ENCODE peak calls at places on chromosomes 7 and 10, in eight cellular contexts. V is neural progenitor cell, R is SK-N-SH, Z is GM23338, M is upper lobe of right lung, C is heart left ventricle, U is stomach, K is A549. S is an unnamed sample.

GRCh38 chr10:66746711-66747110 is 179.1 kb upstream of the LRRTM3 start:
- DNase-seq in M (no peak), C (no peak), Z (no peak), V (no peak), R (no peak), U (no peak), K (no peak), S (no peak)

GRCh38 chr7:102883098-102883860 is 29.5 kb upstream of the LRRC17 start:
- DNase-seq in U (no peak), M (no peak), V (no peak), Z (no peak), R (no peak), K (no peak), C (no peak), S (no peak)

GRCh38 chr10:103265712-103266329 is 11.1 kb upstream of the INA start:
- DNase-seq in Z (peak; percentile 93), M (peak; percentile 33), C (peak; percentile 67), V (peak; percentile 89), K (peak; percentile 25), U (peak; percentile 64), R (no peak), S (no peak)

GRCh38 chr7:27112960-27113949 is 10.8 kb upstream of the HOXA2 start:
- DNase-seq in U (no peak), R (peak; percentile 56), C (no peak), M (no peak), Z (peak; percentile 84), V (peak; percentile 68), K (peak; percentile 56), S (peak; percentile 95)

GRCh38 chr7:98232276-98232585 is 19.8 kb downstream of the TECPR1 start:
- DNase-seq in U (no peak), M (no peak), V (no peak), C (no peak), Z (no peak), K (no peak), R (peak; percentile 39), S (peak; percentile 54)

GRCh38 chr10:13949844-13950542 is 363.2 kb downstream of the PRPF18 start:
- DNase-seq in R (no peak), C (no peak), V (no peak), K (no peak), Z (no peak), U (no peak), M (no peak), S (no peak)

GRCh38 chr10:43754569-43755260 is 106.0 kb upstream of the ZNF32 start:
- DNase-seq in M (no peak), Z (peak; percentile 75), U (no peak), V (no peak), R (no peak), C (no peak), K (no peak), S (no peak)

GRCh38 chr7:101402081-101402779 is 39.6 kb downstream of the COL26A1 start:
- DNase-seq in K (peak; percentile 72), C (no peak), M (no peak), Z (peak; percentile 98), U (no peak), R (peak; percentile 78), V (peak; percentile 95), S (peak; percentile 79)

GRCh38 chr7:150722403-150723065 is 6.1 kb downstream of the GIMAP1 start:
- DNase-seq in R (no peak), C (no peak), K (no peak), Z (no peak), V (no peak), U (no peak), M (no peak), S (no peak)

GRCh38 chr7:61111-61510 is 131.3 kb upstream of the FAM20C start:
- DNase-seq in Z (no peak), C (peak; percentile 21), M (peak; percentile 64), R (no peak), K (no peak), V (no peak), U (no peak), S (peak; percentile 46)

GRCh38 chr10:31961675-31962074 is 33.0 kb upstream of the ARHGAP12 start:
- DNase-seq in C (no peak), K (peak; percentile 33), R (no peak), M (no peak), V (no peak), Z (no peak), U (no peak), S (no peak)

GRCh38 chr7:112080441-112080840 is 125.8 kb downstream of the DOCK4 start:
- DNase-seq in U (no peak), Z (no peak), V (no peak), M (no peak), C (no peak), K (peak; percentile 40), R (no peak), S (no peak)

GRCh38 chr10:133481086-133481643 is 27.4 kb downstream of the SCART1 start:
- DNase-seq in Z (no peak), M (no peak), V (no peak), U (no peak), C (no peak), K (no peak), R (peak; percentile 3), S (no peak)

GRCh38 chr7:20558963-20559716 is 56.3 kb upstream of the ABCB5 start:
- DNase-seq in Z (no peak), R (peak; percentile 44), M (no peak), C (no peak), V (no peak), U (no peak), K (no peak), S (peak; percentile 49)

GRCh38 chr7:70113543-70113942 is 515.3 kb downstream of the AUTS2 start:
- DNase-seq in V (no peak), C (no peak), R (peak; percentile 54), U (no peak), Z (no peak), M (no peak), K (no peak), S (no peak)

GRCh38 chr10:31358688-31359330 is 39.8 kb downstream of the ZEB1 start:
- DNase-seq in U (no peak), K (no peak), Z (no peak), R (no peak), C (no peak), M (no peak), V (no peak), S (no peak)

GRCh38 chr7:159311172-159311494 is 166.5 kb upstream of the VIPR2 start:
- DNase-seq in M (no peak), V (no peak), K (no peak), R (no peak), U (no peak), C (no peak), Z (no peak), S (no peak)

GRCh38 chr7:159306012-159306411 is 161.3 kb upstream of the VIPR2 start:
- DNase-seq in V (no peak), C (no peak), M (no peak), Z (no peak), R (no peak), K (no peak), U (no peak), S (no peak)

GRCh38 chr7:159310457-159311171 is 165.9 kb upstream of the VIPR2 start:
- DNase-seq in C (no peak), R (no peak), K (no peak), M (no peak), V (no peak), U (no peak), Z (no peak), S (no peak)
- TF ChIP-seq CTCF in C (no peak), R (no peak), K (no peak), M (no peak), V (no peak), U (no peak), Z (no peak), S (no peak)

DNA sequence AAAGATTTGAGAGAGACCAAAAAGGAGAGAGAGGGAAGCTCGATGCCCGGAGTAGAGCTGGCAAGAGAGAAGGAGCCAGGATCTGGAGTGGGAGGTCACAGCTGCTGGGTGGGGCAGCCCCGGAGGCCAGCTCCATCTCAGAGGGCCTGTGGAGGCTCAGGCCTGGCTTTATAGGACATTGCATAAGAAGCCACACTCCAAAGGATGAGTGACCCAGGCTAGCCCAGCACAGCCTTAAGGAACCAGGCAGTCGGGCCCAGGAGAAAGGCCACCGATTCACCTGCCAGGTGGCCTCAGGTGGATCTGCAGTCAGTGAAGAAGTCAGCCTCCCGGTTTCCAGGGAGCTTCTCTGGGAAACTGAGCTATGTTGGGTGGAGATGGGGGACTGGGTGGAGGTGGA is 691 bp downstream of the PLAC9 start:
- DNase-seq in K (no peak), V (no peak), C (peak; percentile 74), U (no peak), M (no peak), Z (peak; percentile 24), R (no peak), S (no peak)
- H3K27ac ChIP-seq in K (no peak overlapping the region), V (no peak overlapping the region), C (peak overlapping the region; percentile 79), U (peak overlapping the region; percentile 6), M (peak overlapping the region; percentile 71), Z (no peak overlapping the region), R (no peak overlapping the region), S (no peak overlapping the region)

GRCh38 chr7:137302075-137302474 is 41.5 kb downstream of the PTN start:
- DNase-seq in V (no peak), Z (no peak), M (no peak), K (no peak), C (no peak), U (no peak), R (no peak), S (no peak)

GRCh38 chr7:137304624-137305235 is 38.8 kb downstream of the PTN start:
- DNase-seq in K (no peak), Z (peak; percentile 41), C (no peak), V (peak; percentile 10), M (no peak), R (no peak), U (no peak), S (no peak)
- TF ChIP-seq CTCF in K (no peak), Z (peak; percentile 29), C (no peak), V (no peak), M (no peak), R (no peak), U (no peak), S (no peak)

GRCh38 chr10:29895436-29895835 is 163.9 kb downstream of the JCAD start:
- DNase-seq in U (no peak), R (peak; percentile 14), Z (peak; percentile 37), K (no peak), M (no peak), V (peak; percentile 41), C (peak; percentile 82), S (peak; percentile 94)
- H3K27ac ChIP-seq in U (no peak overlapping the region), R (peak overlapping the region; percentile 88), Z (no peak overlapping the region), K (no peak overlapping the region), M (peak overlapping the region; percentile 11), V (no peak overlapping the region), C (peak overlapping the region; percentile 80), S (peak overlapping the region; percentile 36)